ENCODE peak calls at places on chromosomes 16 and 17, in five cellular contexts. One of them, this sample, is unnamed.
A peak's percentile ranks its signal among the peaks of the same experiment; 100 is the strongest.

GRCh38 chr16:31076319-31076718 is 2.1 kb downstream of the ZNF646 start:
- DNase-seq in progenitor cell of endocrine pancreas: no peak
- DNase-seq in mammary epithelial cell: no peak
- DNase-seq in fibroblast of mammary gland: no peak
- DNase-seq in GM13977: no peak
- DNase-seq in this sample: no peak

GRCh38 chr17:8020251-8020650 is 17.8 kb downstream of the GUCY2D start:
- DNase-seq in progenitor cell of endocrine pancreas: no peak
- DNase-seq in mammary epithelial cell: no peak
- DNase-seq in fibroblast of mammary gland: no peak
- DNase-seq in GM13977: no peak
- DNase-seq in this sample: no peak

GRCh38 chr17:46823657-46824056 is 5.2 kb upstream of the WNT3 start:
- DNase-seq in progenitor cell of endocrine pancreas: no peak
- DNase-seq in mammary epithelial cell: no peak
- DNase-seq in fibroblast of mammary gland: no peak
- DNase-seq in GM13977: no peak
- DNase-seq in this sample: no peak

GRCh38 chr17:1164935-1165556 is 14.7 kb downstream of the ABR start:
- DNase-seq in progenitor cell of endocrine pancreas: no peak
- DNase-seq in mammary epithelial cell: no peak
- DNase-seq in fibroblast of mammary gland: no peak
- DNase-seq in GM13977: peak; percentile 72
- DNase-seq in this sample: no peak

GRCh38 chr17:17994271-17994670 is 21.6 kb downstream of the DRC3 start:
- DNase-seq in progenitor cell of endocrine pancreas: no peak
- DNase-seq in mammary epithelial cell: no peak
- DNase-seq in fibroblast of mammary gland: peak; percentile 15
- DNase-seq in GM13977: no peak
- DNase-seq in this sample: no peak

GRCh38 chr17:57984936-57985674 is 2.9 kb downstream of the VEZF1 start:
- DNase-seq in progenitor cell of endocrine pancreas: no peak
- DNase-seq in mammary epithelial cell: no peak
- DNase-seq in fibroblast of mammary gland: no peak
- DNase-seq in GM13977: no peak
- DNase-seq in this sample: no peak

GRCh38 chr17:3977387-3977786 is 13.2 kb upstream of the ATP2A3 start:
- DNase-seq in progenitor cell of endocrine pancreas: no peak
- DNase-seq in mammary epithelial cell: no peak
- DNase-seq in fibroblast of mammary gland: no peak
- DNase-seq in GM13977: no peak
- DNase-seq in this sample: no peak

GRCh38 chr17:44024271-44024663 is 9.5 kb upstream of the TMEM101 start:
- DNase-seq in progenitor cell of endocrine pancreas: no peak
- DNase-seq in mammary epithelial cell: no peak
- DNase-seq in fibroblast of mammary gland: no peak
- DNase-seq in GM13977: no peak
- DNase-seq in this sample: no peak

GRCh38 chr16:84529607-84530006 is 25.1 kb upstream of the MEAK7 start:
- DNase-seq in progenitor cell of endocrine pancreas: no peak
- DNase-seq in mammary epithelial cell: no peak
- DNase-seq in fibroblast of mammary gland: no peak
- DNase-seq in GM13977: no peak
- DNase-seq in this sample: no peak

GRCh38 chr17:21495281-21495680 is 119.1 kb downstream of the KCNJ12 start:
- DNase-seq in progenitor cell of endocrine pancreas: no peak
- DNase-seq in mammary epithelial cell: no peak
- DNase-seq in fibroblast of mammary gland: no peak
- DNase-seq in GM13977: no peak
- DNase-seq in this sample: no peak

GRCh38 chr16:1379863-1380174 is 28.1 kb downstream of the GNPTG start:
- DNase-seq in progenitor cell of endocrine pancreas: no peak
- DNase-seq in mammary epithelial cell: no peak
- DNase-seq in fibroblast of mammary gland: no peak
- DNase-seq in GM13977: no peak
- DNase-seq in this sample: peak; percentile 5
- TF ChIP-seq CTCF in progenitor cell of endocrine pancreas: peak; percentile 37
- TF ChIP-seq CTCF in mammary epithelial cell: no peak
- TF ChIP-seq CTCF in fibroblast of mammary gland: no peak
- TF ChIP-seq CTCF in GM13977: no peak
- TF ChIP-seq CTCF in this sample: no peak

DNA sequence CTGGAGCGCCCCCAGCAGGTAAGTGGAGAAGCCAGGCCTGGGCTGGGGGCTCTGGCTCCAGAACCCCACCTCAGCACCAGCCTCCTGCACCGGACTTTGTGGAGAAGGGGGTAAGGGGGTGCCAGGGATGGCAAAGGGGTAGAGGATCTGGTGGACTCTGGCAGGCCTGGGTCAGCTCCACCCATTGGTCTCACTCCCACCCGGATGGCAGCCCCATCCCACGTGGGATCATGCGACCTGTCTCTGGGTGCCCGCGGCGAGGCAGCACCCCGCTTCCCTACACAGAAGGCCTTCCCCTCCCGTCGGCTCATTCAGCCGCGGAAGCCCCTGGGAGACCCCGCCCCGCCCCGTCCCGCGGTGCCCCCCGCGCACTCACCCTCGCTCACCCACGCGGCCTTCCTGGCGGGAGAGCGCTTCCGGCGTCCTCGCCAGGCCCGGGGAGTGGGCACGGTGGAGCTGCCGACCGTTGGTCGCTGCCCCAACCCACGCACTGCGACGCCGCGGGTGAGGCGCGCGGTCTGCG is 498 bp upstream of the PLEKHG4 start:
- DNase-seq in progenitor cell of endocrine pancreas: no peak
- DNase-seq in mammary epithelial cell: no peak
- DNase-seq in fibroblast of mammary gland: peak; percentile 25
- DNase-seq in GM13977: peak; percentile 83
- DNase-seq in this sample: no peak
- TF ChIP-seq CTCF in progenitor cell of endocrine pancreas: peak; percentile 24
- TF ChIP-seq CTCF in mammary epithelial cell: no peak
- TF ChIP-seq CTCF in fibroblast of mammary gland: peak; percentile 28
- TF ChIP-seq CTCF in GM13977: peak; percentile 45
- TF ChIP-seq CTCF in this sample: no peak

GRCh38 chr17:16286009-16286946 is 67.0 kb downstream of the CENPV start:
- DNase-seq in progenitor cell of endocrine pancreas: peak; percentile 41
- DNase-seq in mammary epithelial cell: peak; percentile 93
- DNase-seq in fibroblast of mammary gland: peak; percentile 99
- DNase-seq in GM13977: peak; percentile 83
- DNase-seq in this sample: peak; percentile 96
- TF ChIP-seq CTCF in progenitor cell of endocrine pancreas: no peak
- TF ChIP-seq CTCF in mammary epithelial cell: no peak
- TF ChIP-seq CTCF in fibroblast of mammary gland: no peak
- TF ChIP-seq CTCF in GM13977: no peak
- TF ChIP-seq CTCF in this sample: no peak

GRCh38 chr17:50176559-50177471 is 11.0 kb downstream of the SGCA start:
- DNase-seq in progenitor cell of endocrine pancreas: no peak
- DNase-seq in mammary epithelial cell: no peak
- DNase-seq in fibroblast of mammary gland: no peak
- DNase-seq in GM13977: no peak
- DNase-seq in this sample: no peak
- TF ChIP-seq CTCF in progenitor cell of endocrine pancreas: no peak
- TF ChIP-seq CTCF in mammary epithelial cell: no peak
- TF ChIP-seq CTCF in fibroblast of mammary gland: no peak
- TF ChIP-seq CTCF in GM13977: no peak
- TF ChIP-seq CTCF in this sample: no peak

GRCh38 chr17:42773290-42774035 is at the start of gene VPS25:
- DNase-seq in progenitor cell of endocrine pancreas: no peak
- DNase-seq in mammary epithelial cell: peak; percentile 81
- DNase-seq in fibroblast of mammary gland: peak; percentile 87
- DNase-seq in GM13977: peak; percentile 89
- DNase-seq in this sample: peak; percentile 84
- TF ChIP-seq CTCF in progenitor cell of endocrine pancreas: peak; percentile 11
- TF ChIP-seq CTCF in mammary epithelial cell: no peak
- TF ChIP-seq CTCF in fibroblast of mammary gland: peak; percentile 15
- TF ChIP-seq CTCF in GM13977: no peak
- TF ChIP-seq CTCF in this sample: no peak

GRCh38 chr16:48378836-48379235 is 6.4 kb downstream of the SIAH1 start:
- DNase-seq in progenitor cell of endocrine pancreas: no peak
- DNase-seq in mammary epithelial cell: no peak
- DNase-seq in fibroblast of mammary gland: no peak
- DNase-seq in GM13977: no peak
- DNase-seq in this sample: no peak

GRCh38 chr16:48374255-48374654 is 11.0 kb downstream of the SIAH1 start:
- DNase-seq in progenitor cell of endocrine pancreas: no peak
- DNase-seq in mammary epithelial cell: no peak
- DNase-seq in fibroblast of mammary gland: no peak
- DNase-seq in GM13977: no peak
- DNase-seq in this sample: no peak

GRCh38 chr16:48382131-48382530 is 3.1 kb downstream of the SIAH1 start:
- DNase-seq in progenitor cell of endocrine pancreas: no peak
- DNase-seq in mammary epithelial cell: no peak
- DNase-seq in fibroblast of mammary gland: no peak
- DNase-seq in GM13977: no peak
- DNase-seq in this sample: no peak

GRCh38 chr16:48381201-48381600 is 4.0 kb downstream of the SIAH1 start:
- DNase-seq in progenitor cell of endocrine pancreas: no peak
- DNase-seq in mammary epithelial cell: peak; percentile 13
- DNase-seq in fibroblast of mammary gland: peak; percentile 42
- DNase-seq in GM13977: no peak
- DNase-seq in this sample: peak; percentile 24

GRCh38 chr16:48378276-48378675 is 6.9 kb downstream of the SIAH1 start:
- DNase-seq in progenitor cell of endocrine pancreas: no peak
- DNase-seq in mammary epithelial cell: no peak
- DNase-seq in fibroblast of mammary gland: no peak
- DNase-seq in GM13977: no peak
- DNase-seq in this sample: no peak
- TF ChIP-seq CTCF in progenitor cell of endocrine pancreas: no peak
- TF ChIP-seq CTCF in mammary epithelial cell: no peak
- TF ChIP-seq CTCF in fibroblast of mammary gland: no peak
- TF ChIP-seq CTCF in GM13977: no peak
- TF ChIP-seq CTCF in this sample: no peak

GRCh38 chr17:61402978-61403845 is 3.6 kb downstream of the TBX2 start:
- DNase-seq in progenitor cell of endocrine pancreas: no peak
- DNase-seq in mammary epithelial cell: no peak
- DNase-seq in fibroblast of mammary gland: no peak
- DNase-seq in GM13977: no peak
- DNase-seq in this sample: no peak
- TF ChIP-seq CTCF in progenitor cell of endocrine pancreas: no peak
- TF ChIP-seq CTCF in mammary epithelial cell: no peak
- TF ChIP-seq CTCF in fibroblast of mammary gland: no peak
- TF ChIP-seq CTCF in GM13977: no peak
- TF ChIP-seq CTCF in this sample: no peak

GRCh38 chr17:36074365-36074764 is 10.3 kb downstream of the CCL18 start:
- DNase-seq in progenitor cell of endocrine pancreas: no peak
- DNase-seq in mammary epithelial cell: no peak
- DNase-seq in fibroblast of mammary gland: no peak
- DNase-seq in GM13977: peak; percentile 17
- DNase-seq in this sample: no peak

GRCh38 chr17:36069131-36069530 is 5.1 kb downstream of the CCL18 start:
- DNase-seq in progenitor cell of endocrine pancreas: no peak
- DNase-seq in mammary epithelial cell: no peak
- DNase-seq in fibroblast of mammary gland: no peak
- DNase-seq in GM13977: no peak
- DNase-seq in this sample: no peak

GRCh38 chr17:36072431-36073121 is 8.5 kb downstream of the CCL18 start:
- DNase-seq in progenitor cell of endocrine pancreas: peak; percentile 62
- DNase-seq in mammary epithelial cell: peak; percentile 21
- DNase-seq in fibroblast of mammary gland: peak; percentile 39
- DNase-seq in GM13977: peak; percentile 71
- DNase-seq in this sample: peak; percentile 60

GRCh38 chr17:36068524-36068923 is 4.5 kb downstream of the CCL18 start:
- DNase-seq in progenitor cell of endocrine pancreas: no peak
- DNase-seq in mammary epithelial cell: no peak
- DNase-seq in fibroblast of mammary gland: no peak
- DNase-seq in GM13977: no peak
- DNase-seq in this sample: no peak

GRCh38 chr17:36070427-36070826 is 6.4 kb downstream of the CCL18 start:
- DNase-seq in progenitor cell of endocrine pancreas: no peak
- DNase-seq in mammary epithelial cell: no peak
- DNase-seq in fibroblast of mammary gland: no peak
- DNase-seq in GM13977: no peak
- DNase-seq in this sample: no peak
- TF ChIP-seq CTCF in progenitor cell of endocrine pancreas: no peak
- TF ChIP-seq CTCF in mammary epithelial cell: no peak
- TF ChIP-seq CTCF in fibroblast of mammary gland: no peak
- TF ChIP-seq CTCF in GM13977: no peak
- TF ChIP-seq CTCF in this sample: no peak

GRCh38 chr16:64308721-64309120 is 813.1 kb downstream of the CDH11 start:
- DNase-seq in progenitor cell of endocrine pancreas: no peak
- DNase-seq in mammary epithelial cell: no peak
- DNase-seq in fibroblast of mammary gland: no peak
- DNase-seq in GM13977: no peak
- DNase-seq in this sample: no peak
- TF ChIP-seq CTCF in progenitor cell of endocrine pancreas: no peak
- TF ChIP-seq CTCF in mammary epithelial cell: no peak
- TF ChIP-seq CTCF in fibroblast of mammary gland: no peak
- TF ChIP-seq CTCF in GM13977: no peak
- TF ChIP-seq CTCF in this sample: no peak

DNA sequence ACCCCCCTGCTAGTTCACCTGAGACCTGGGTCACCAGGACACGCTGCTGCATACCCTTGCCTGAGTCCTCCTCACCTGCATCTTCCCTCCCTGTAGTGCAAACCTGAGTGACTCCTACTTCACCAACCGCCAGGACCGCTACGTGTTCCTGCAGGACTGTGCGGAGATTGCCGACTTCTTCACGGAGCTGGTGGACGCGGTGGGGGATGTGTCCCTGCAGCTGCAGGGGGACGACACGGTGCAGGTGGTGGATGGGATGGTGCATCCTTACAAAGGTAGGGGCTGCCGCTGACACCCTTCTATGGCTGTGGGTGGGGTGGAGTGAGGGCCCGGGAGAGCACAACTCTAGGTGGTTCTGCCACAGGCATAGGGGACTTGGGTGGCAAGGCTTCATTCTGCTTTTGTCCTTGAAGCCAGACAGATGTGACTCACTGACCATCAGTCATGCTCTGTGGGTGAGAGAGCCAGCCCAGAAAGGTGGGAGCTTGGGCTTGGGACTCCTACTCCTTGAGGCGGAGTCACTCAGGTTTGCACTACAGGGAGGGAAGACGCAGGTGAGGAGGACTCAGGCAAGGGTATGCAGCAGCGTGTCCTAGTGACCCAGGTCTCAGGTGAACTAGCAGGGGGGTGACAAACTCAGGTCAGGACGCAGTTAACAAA is 22.3 kb downstream of the PGS1 start:
- DNase-seq in progenitor cell of endocrine pancreas: no peak
- DNase-seq in mammary epithelial cell: peak; percentile 85
- DNase-seq in fibroblast of mammary gland: no peak
- DNase-seq in GM13977: no peak
- DNase-seq in this sample: no peak
- TF ChIP-seq CTCF in progenitor cell of endocrine pancreas: no peak
- TF ChIP-seq CTCF in mammary epithelial cell: no peak
- TF ChIP-seq CTCF in fibroblast of mammary gland: no peak
- TF ChIP-seq CTCF in GM13977: no peak
- TF ChIP-seq CTCF in this sample: no peak

This sample was measured in MCF 10A.